ENCODE peak calls at places on chromosome 9, in seven cellular contexts. H is A172, A is body of pancreas, B is NCI-H2029 treated with DMSO at 0.1 percent for 48 hours, R is sciatic nerve, Q is SK-N-SH, G is left colon. S is an unnamed sample.
A peak's percentile ranks its signal among the peaks of the same experiment; 100 is the strongest.

GRCh38 chr9:114382951-114383865 is 4.6 kb downstream of the AKNA start:
- DNase-seq in H (peak; percentile 13), A (no peak), B (no peak), R (no peak), Q (no peak), G (peak; percentile 46), S (peak; percentile 83)

GRCh38 chr9:132828201-132828770 is 49.8 kb downstream of the AK8 start:
- DNase-seq in H (no peak), A (no peak), B (no peak), R (peak; percentile 28), Q (no peak), G (no peak), S (peak; percentile 30)

GRCh38 chr9:126417684-126418083 is 91.1 kb downstream of the MVB12B start:
- DNase-seq in H (no peak), A (no peak), B (no peak), R (no peak), Q (no peak), G (no peak), S (no peak)

GRCh38 chr9:121976751-121977150 is 116.4 kb downstream of the TTLL11 start:
- DNase-seq in H (peak; percentile 80), A (no peak), B (no peak), R (no peak), Q (no peak), G (no peak), S (no peak)

GRCh38 chr9:137502008-137502913 is 43.1 kb upstream of the NSMF start:
- DNase-seq in H (no peak), A (no peak), B (no peak), R (no peak), Q (peak; percentile 89), G (no peak), S (no peak)

GRCh38 chr9:8940650-8941049 is 1141.1 kb upstream of the DMAC1 start:
- DNase-seq in H (no peak), A (no peak), B (no peak), R (no peak), Q (no peak), G (no peak), S (no peak)

GRCh38 chr9:89843591-89843990 is 238.8 kb downstream of the GADD45G start:
- DNase-seq in H (no peak), A (no peak), B (no peak), R (no peak), Q (no peak), G (no peak), S (no peak)

GRCh38 chr9:117092582-117092981 is 322.3 kb downstream of the ASTN2 start:
- DNase-seq in H (no peak), A (peak; percentile 42), B (no peak), R (no peak), Q (no peak), G (no peak), S (no peak)

GRCh38 chr9:107068581-107068980 is 205.6 kb downstream of the ZNF462 start:
- DNase-seq in H (no peak), A (no peak), B (no peak), R (no peak), Q (no peak), G (peak; percentile 32), S (no peak)

GRCh38 chr9:117678882-117679281 is 25.3 kb upstream of the TLR4 start:
- DNase-seq in H (peak; percentile 18), A (no peak), B (no peak), R (no peak), Q (no peak), G (no peak), S (no peak)

S was measured in sigmoid colon.